ENCODE peak calls at places on chromosome 13, in seven cellular contexts. V, K, H, Y, L, W and G are unnamed samples.

GRCh38 chr13:97266328-97266727 is 44.2 kb downstream of the MBNL2 start:
- DNase-seq in V (no peak), K (no peak), H (peak), Y (no peak), L (no peak), W (no peak), G (no peak)

GRCh38 chr13:27971776-27972618 is 2.9 kb upstream of the CDX2 start:
- DNase-seq in V (no peak), K (no peak), H (no peak), Y (no peak), L (no peak), W (no peak), G (no peak)

GRCh38 chr13:27980280-27980998 is 8.1 kb downstream of the URAD start:
- DNase-seq in V (no peak), K (no peak), H (no peak), Y (no peak), L (no peak), W (no peak), G (no peak)

GRCh38 chr13:53200498-53201453 is 172.2 kb downstream of the OLFM4 start:
- DNase-seq in V (peak), K (peak), H (no peak), Y (no peak), L (no peak), W (no peak), G (peak)

GRCh38 chr13:67635754-67636153 is 405.6 kb upstream of the PCDH9 start:
- DNase-seq in V (no peak), K (no peak), H (no peak), Y (no peak), L (no peak), W (no peak), G (no peak)

GRCh38 chr13:95083758-95084157 is 217.5 kb downstream of the ABCC4 start:
- DNase-seq in V (no peak), K (no peak), H (no peak), Y (peak), L (no peak), W (no peak), G (no peak)

GRCh38 chr13:31731923-31732322 is 7.4 kb upstream of the RXFP2 start:
- DNase-seq in V (no peak), K (no peak), H (no peak), Y (no peak), L (no peak), W (no peak), G (no peak)

GRCh38 chr13:31200636-31200970 is 828 bp downstream of the B3GLCT start:
- DNase-seq in V (peak), K (peak), H (peak), Y (peak), L (peak), W (no peak), G (peak)

GRCh38 chr13:99652141-99652540 is 150.9 kb downstream of the TM9SF2 start:
- DNase-seq in V (no peak), K (no peak), H (no peak), Y (no peak), L (no peak), W (no peak), G (no peak)

GRCh38 chr13:59880468-59880867 is 283.3 kb downstream of the DIAPH3 start:
- DNase-seq in V (no peak), K (no peak), H (no peak), Y (peak), L (no peak), W (no peak), G (no peak)

GRCh38 chr13:19959141-19959830 is 759 bp downstream of the ZMYM2 start:
- DNase-seq in V (peak), K (peak), H (peak), Y (peak), L (peak), W (no peak), G (peak)

GRCh38 chr13:46683879-46684278 is 113.1 kb downstream of the ESD start:
- DNase-seq in V (no peak), K (no peak), H (no peak), Y (no peak), L (no peak), W (no peak), G (no peak)

GRCh38 chr13:46684287-46685001 is 112.5 kb downstream of the ESD start:
- DNase-seq in V (peak), K (no peak), H (no peak), Y (no peak), L (no peak), W (no peak), G (no peak)

GRCh38 chr13:46685006-46685730 is 111.8 kb downstream of the ESD start:
- DNase-seq in V (no peak), K (no peak), H (no peak), Y (no peak), L (no peak), W (no peak), G (no peak)

GRCh38 chr13:46687810-46688209 is 109.2 kb downstream of the ESD start:
- DNase-seq in V (no peak), K (no peak), H (no peak), Y (peak), L (peak), W (no peak), G (no peak)

GRCh38 chr13:46686171-46686570 is 110.8 kb downstream of the ESD start:
- DNase-seq in V (no peak), K (peak), H (no peak), Y (no peak), L (no peak), W (no peak), G (no peak)
- TF ChIP-seq CTCF in V (no peak), K (no peak), H (no peak), Y (no peak), L (no peak), W (no peak), G (no peak)

DNA sequence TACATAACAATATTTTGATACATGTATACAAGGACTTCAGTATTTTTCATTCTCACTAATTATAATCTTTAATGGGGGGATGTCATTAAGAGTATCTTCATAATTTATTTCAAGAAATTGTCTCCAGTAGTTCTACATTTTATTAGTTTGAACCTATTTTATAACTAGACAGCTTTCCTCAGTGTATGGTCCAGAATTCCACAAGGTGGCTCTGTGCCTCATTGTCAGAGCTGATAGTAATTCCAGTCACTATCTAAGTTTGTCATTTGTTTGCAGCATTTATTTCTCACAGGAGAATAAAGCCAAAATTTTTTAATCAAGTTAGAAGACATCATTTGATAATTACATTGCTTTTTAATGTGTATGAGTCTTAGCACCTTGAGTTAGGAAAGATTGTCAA is 1633.0 kb upstream of the PCDH20 start:
- DNase-seq in V (no peak), K (no peak), H (no peak), Y (no peak), L (no peak), W (no peak), G (no peak)
- TF ChIP-seq CTCF in V (no peak), K (no peak), H (no peak), Y (no peak), L (no peak), W (peak), G (peak)

DNA sequence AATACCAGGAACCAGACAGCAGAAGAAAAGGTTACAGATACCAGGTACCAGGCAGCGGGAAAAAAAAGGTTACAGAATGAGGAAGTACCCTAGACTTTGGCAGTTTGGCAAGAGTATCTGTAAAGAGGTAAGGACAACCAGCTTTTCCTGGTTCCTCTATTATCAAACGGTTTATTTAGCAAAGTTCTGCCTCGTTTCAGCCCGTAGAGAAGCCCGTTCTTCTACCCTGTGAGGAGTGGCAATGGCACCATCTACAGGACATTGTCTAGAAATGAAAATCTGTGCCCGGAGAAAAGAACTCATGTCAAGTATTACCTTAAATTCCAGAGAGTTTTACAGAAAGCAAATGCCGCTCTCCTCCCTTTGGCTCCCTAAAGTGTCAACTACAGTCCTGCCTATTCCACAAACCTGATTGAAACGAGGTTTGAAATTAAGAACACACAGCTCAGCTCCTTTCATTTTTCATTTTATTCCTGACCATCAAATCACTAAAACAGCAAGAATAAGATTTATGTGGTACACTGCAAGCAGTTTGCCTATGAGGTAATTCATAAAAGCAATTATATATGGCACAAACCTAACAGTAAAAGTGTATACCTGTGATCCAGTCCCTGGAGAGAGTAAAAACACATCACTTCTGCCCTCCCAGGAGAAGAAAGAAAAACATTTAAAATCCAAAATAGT is 226.3 kb downstream of the SLC7A1 start:
- DNase-seq in V (peak), K (no peak), H (no peak), Y (peak), L (no peak), W (no peak), G (peak)
- TF ChIP-seq CTCF in V (peak), K (peak), H (no peak), Y (peak), L (no peak), W (peak), G (peak)

GRCh38 chr13:34764246-34764645 is 177.8 kb upstream of the NBEA start:
- DNase-seq in V (no peak), K (no peak), H (no peak), Y (no peak), L (no peak), W (no peak), G (no peak)

GRCh38 chr13:34762312-34762711 is 179.8 kb upstream of the NBEA start:
- DNase-seq in V (no peak), K (no peak), H (no peak), Y (no peak), L (no peak), W (no peak), G (no peak)

GRCh38 chr13:34767778-34768177 is 174.3 kb upstream of the NBEA start:
- DNase-seq in V (no peak), K (no peak), H (no peak), Y (no peak), L (no peak), W (no peak), G (no peak)

DNA sequence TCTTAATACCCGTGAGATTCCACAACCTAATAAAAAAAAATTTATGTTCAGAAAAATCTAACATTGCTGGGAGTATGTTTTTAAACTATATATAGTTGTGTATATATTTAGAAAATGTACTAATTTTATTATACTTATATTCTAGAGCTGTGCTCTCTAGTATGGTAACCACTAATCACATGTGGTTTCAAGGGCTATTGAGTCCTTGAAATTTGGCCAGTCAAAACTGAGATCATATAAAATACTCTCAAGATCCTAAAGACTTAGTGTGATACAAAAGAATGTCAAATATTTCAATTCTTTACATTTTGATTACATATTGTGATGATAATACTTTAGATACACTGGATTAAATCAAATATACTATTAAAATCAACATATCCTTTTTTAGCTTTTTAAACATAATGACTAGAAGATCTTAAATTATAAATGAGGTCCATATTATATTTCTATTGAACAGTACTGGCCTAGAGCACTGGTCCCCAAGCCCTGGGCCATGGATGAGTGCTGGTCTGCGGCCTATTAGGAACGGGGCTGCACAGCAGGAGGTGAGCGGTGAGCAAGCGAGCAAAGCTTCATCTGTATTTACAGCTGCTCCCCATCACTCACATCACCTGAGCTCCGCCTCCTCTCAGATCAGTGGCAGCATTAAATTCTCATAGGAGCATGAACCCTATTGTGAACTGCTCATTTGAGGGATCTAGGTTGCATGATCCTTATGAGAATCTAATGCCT is 176.5 kb upstream of the NBEA start:
- DNase-seq in V (no peak), K (no peak), H (no peak), Y (no peak), L (no peak), W (no peak), G (no peak)
- TF ChIP-seq CTCF in V (no peak), K (no peak), H (no peak), Y (no peak), L (no peak), W (no peak), G (no peak)

DNA sequence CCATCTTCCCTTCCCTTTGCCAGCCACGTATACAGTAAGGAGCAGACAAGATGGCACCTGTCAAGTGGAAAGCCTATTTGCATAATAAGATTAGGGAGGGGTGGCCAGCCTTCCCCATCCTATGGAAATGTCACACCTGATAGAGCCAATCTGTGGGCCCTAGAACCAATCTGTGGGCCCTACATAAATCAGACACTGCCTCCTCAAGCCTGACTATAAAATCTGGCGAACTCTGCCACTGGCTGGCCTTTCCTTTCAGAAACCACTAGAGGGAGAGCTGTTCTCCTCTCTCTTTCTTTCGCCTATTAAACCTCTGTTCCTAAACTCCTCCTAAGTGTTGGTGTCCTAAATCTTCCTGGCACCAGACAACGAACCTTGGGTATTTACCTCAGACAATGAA is 231.5 kb upstream of the KLHL1 start:
- DNase-seq in V (peak), K (no peak), H (no peak), Y (no peak), L (no peak), W (peak), G (no peak)
- TF ChIP-seq CTCF in V (peak), K (peak), H (no peak), Y (peak), L (no peak), W (peak), G (peak)

DNA sequence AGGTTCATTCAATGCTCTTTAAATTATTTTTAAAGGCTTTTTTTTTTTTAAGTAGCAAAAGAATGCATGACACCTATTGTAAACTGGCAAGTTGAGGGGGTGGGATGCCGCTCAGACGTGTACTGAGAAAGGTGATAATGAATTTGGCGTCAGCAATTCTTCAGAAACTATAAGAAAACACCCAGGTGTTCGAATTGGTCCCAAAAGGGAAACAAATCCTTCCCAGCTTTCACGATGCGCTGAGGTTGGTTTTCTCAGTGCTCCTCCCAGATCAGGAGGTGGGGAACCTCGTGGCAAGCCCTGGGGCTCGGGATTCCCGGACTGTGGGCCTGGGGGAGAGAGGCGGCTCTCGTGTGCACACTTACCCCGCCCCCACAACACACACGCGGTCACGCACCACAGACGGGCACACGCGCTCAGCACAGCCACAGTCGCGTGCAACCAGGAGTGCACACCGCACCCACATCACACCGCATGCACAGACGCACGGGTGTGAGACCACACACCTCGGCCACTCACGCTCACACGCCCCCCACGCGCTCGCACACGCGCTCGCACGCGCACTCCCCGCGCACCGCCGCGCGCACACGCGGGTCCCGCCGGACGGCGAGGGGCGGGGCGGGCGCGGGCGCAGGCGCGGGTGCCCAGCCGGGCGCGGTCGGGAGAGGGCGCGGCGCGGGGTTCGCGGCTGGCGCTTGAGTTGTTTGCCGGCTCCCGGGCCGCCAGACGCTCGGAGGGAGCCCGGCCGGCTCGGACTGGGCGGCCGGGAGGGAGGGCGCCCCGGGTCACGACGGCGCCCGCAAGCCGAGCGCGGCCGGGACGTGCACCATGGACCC is at the start of gene FAM124A:
- DNase-seq in V (peak), K (peak), H (no peak), Y (no peak), L (no peak), W (no peak), G (no peak)
- TF ChIP-seq CTCF in V (peak), K (peak), H (no peak), Y (peak), L (no peak), W (peak), G (peak)

DNA sequence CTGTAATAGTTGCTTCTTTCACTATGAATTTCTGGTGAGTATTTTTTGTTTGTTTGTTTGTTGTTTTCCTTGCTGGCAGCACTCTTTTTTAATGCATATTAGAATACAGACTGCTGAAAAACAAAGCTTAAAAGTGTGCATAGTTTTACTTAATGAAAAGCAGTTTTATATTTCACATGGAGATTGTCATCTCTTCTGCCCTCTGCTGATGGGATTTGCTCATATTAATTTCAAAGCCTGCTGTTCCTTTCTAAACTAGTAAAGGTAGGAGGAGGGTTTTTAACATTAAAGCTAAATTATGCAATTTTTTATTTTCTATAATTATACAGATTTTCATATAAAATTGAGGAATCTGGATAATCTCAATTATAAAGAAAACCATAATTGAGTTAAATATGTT is 692.6 kb upstream of the SLITRK1 start:
- DNase-seq in V (no peak), K (no peak), H (no peak), Y (peak), L (no peak), W (no peak), G (no peak)
- TF ChIP-seq CTCF in V (no peak), K (peak), H (no peak), Y (peak), L (no peak), W (peak), G (peak)

GRCh38 chr13:26133286-26133685 is 81.5 kb upstream of the SHISA2 start:
- DNase-seq in V (no peak), K (no peak), H (no peak), Y (no peak), L (no peak), W (no peak), G (no peak)

GRCh38 chr13:26133851-26134250 is 82.0 kb upstream of the SHISA2 start:
- DNase-seq in V (no peak), K (no peak), H (no peak), Y (no peak), L (no peak), W (no peak), G (no peak)

GRCh38 chr13:26128676-26129075 is 76.9 kb upstream of the SHISA2 start:
- DNase-seq in V (no peak), K (no peak), H (no peak), Y (no peak), L (no peak), W (no peak), G (no peak)

GRCh38 chr13:26132756-26133155 is 80.9 kb upstream of the SHISA2 start:
- DNase-seq in V (no peak), K (no peak), H (no peak), Y (peak), L (no peak), W (no peak), G (no peak)
- TF ChIP-seq CTCF in V (no peak), K (no peak), H (no peak), Y (peak), L (no peak), W (peak), G (no peak)